ENCODE peak calls at places on chromosome 4, in eight cellular contexts. One of them, this sample, is unnamed.

GRCh38 chr4:113574636-113575103 is 186.9 kb downstream of the CAMK2D start:
- DNase-seq in GM13976: no peak
- DNase-seq in heart left ventricle: no peak
- DNase-seq in psoas muscle: no peak
- DNase-seq in H9: no peak
- DNase-seq in Panc1: no peak
- DNase-seq in cardiac muscle cell: peak
- DNase-seq in breast epithelium: no peak
- DNase-seq in this sample: no peak

GRCh38 chr4:122379239-122379638 is 428 bp downstream of the ADAD1 start:
- DNase-seq in GM13976: no peak
- DNase-seq in heart left ventricle: no peak
- DNase-seq in psoas muscle: peak
- DNase-seq in H9: no peak
- DNase-seq in Panc1: no peak
- DNase-seq in cardiac muscle cell: no peak
- DNase-seq in breast epithelium: no peak
- DNase-seq in this sample: no peak

GRCh38 chr4:67581208-67581857 is 22.8 kb downstream of the STAP1 start:
- DNase-seq in GM13976: peak
- DNase-seq in heart left ventricle: no peak
- DNase-seq in psoas muscle: no peak
- DNase-seq in H9: no peak
- DNase-seq in Panc1: no peak
- DNase-seq in cardiac muscle cell: no peak
- DNase-seq in breast epithelium: no peak
- DNase-seq in this sample: no peak

GRCh38 chr4:78254893-78255292 is 197.8 kb downstream of the FRAS1 start:
- DNase-seq in GM13976: no peak
- DNase-seq in heart left ventricle: no peak
- DNase-seq in psoas muscle: no peak
- DNase-seq in H9: no peak
- DNase-seq in Panc1: no peak
- DNase-seq in cardiac muscle cell: no peak
- DNase-seq in breast epithelium: no peak
- DNase-seq in this sample: no peak

GRCh38 chr4:142497606-142498005 is 348.5 kb downstream of the INPP4B start:
- DNase-seq in GM13976: no peak
- DNase-seq in heart left ventricle: no peak
- DNase-seq in psoas muscle: no peak
- DNase-seq in H9: no peak
- DNase-seq in Panc1: no peak
- DNase-seq in cardiac muscle cell: peak
- DNase-seq in breast epithelium: no peak
- DNase-seq in this sample: no peak

GRCh38 chr4:95183656-95184408 is 364.9 kb downstream of the UNC5C start:
- DNase-seq in GM13976: no peak
- DNase-seq in heart left ventricle: no peak
- DNase-seq in psoas muscle: no peak
- DNase-seq in H9: no peak
- DNase-seq in Panc1: no peak
- DNase-seq in cardiac muscle cell: no peak
- DNase-seq in breast epithelium: no peak
- DNase-seq in this sample: no peak

GRCh38 chr4:188695261-188695660 is 556.0 kb downstream of the TRIML1 start:
- DNase-seq in GM13976: no peak
- DNase-seq in heart left ventricle: no peak
- DNase-seq in psoas muscle: no peak
- DNase-seq in H9: no peak
- DNase-seq in Panc1: no peak
- DNase-seq in cardiac muscle cell: no peak
- DNase-seq in breast epithelium: no peak
- DNase-seq in this sample: no peak

GRCh38 chr4:22906046-22906445 is 213.3 kb downstream of the GBA3 start:
- DNase-seq in GM13976: no peak
- DNase-seq in heart left ventricle: no peak
- DNase-seq in psoas muscle: no peak
- DNase-seq in H9: no peak
- DNase-seq in Panc1: no peak
- DNase-seq in cardiac muscle cell: no peak
- DNase-seq in breast epithelium: no peak
- DNase-seq in this sample: no peak

GRCh38 chr4:2009651-2010233 is 968 bp upstream of the NELFA start:
- DNase-seq in GM13976: peak
- DNase-seq in heart left ventricle: peak
- DNase-seq in psoas muscle: peak
- DNase-seq in H9: peak
- DNase-seq in Panc1: peak
- DNase-seq in cardiac muscle cell: peak
- DNase-seq in breast epithelium: peak
- DNase-seq in this sample: peak

GRCh38 chr4:113064244-113064643 is 14.8 kb downstream of the ANK2 start:
- DNase-seq in GM13976: no peak
- DNase-seq in heart left ventricle: no peak
- DNase-seq in psoas muscle: no peak
- DNase-seq in H9: peak
- DNase-seq in Panc1: no peak
- DNase-seq in cardiac muscle cell: no peak
- DNase-seq in breast epithelium: no peak
- DNase-seq in this sample: no peak

GRCh38 chr4:3640587-3640962 is 108.4 kb upstream of the LRPAP1 start:
- DNase-seq in GM13976: no peak
- DNase-seq in heart left ventricle: no peak
- DNase-seq in psoas muscle: peak
- DNase-seq in H9: no peak
- DNase-seq in Panc1: no peak
- DNase-seq in cardiac muscle cell: no peak
- DNase-seq in breast epithelium: no peak
- DNase-seq in this sample: no peak

GRCh38 chr4:16199132-16199531 is 27.1 kb downstream of the TAPT1 start:
- DNase-seq in GM13976: no peak
- DNase-seq in heart left ventricle: no peak
- DNase-seq in psoas muscle: no peak
- DNase-seq in H9: no peak
- DNase-seq in Panc1: no peak
- DNase-seq in cardiac muscle cell: peak
- DNase-seq in breast epithelium: no peak
- DNase-seq in this sample: no peak
- TF ChIP-seq CTCF in GM13976: no peak
- TF ChIP-seq CTCF in heart left ventricle: peak
- TF ChIP-seq CTCF in psoas muscle: peak
- TF ChIP-seq CTCF in H9: peak
- TF ChIP-seq CTCF in Panc1: peak
- TF ChIP-seq CTCF in cardiac muscle cell: peak
- TF ChIP-seq CTCF in breast epithelium: no peak
- TF ChIP-seq CTCF in this sample: no peak

DNA sequence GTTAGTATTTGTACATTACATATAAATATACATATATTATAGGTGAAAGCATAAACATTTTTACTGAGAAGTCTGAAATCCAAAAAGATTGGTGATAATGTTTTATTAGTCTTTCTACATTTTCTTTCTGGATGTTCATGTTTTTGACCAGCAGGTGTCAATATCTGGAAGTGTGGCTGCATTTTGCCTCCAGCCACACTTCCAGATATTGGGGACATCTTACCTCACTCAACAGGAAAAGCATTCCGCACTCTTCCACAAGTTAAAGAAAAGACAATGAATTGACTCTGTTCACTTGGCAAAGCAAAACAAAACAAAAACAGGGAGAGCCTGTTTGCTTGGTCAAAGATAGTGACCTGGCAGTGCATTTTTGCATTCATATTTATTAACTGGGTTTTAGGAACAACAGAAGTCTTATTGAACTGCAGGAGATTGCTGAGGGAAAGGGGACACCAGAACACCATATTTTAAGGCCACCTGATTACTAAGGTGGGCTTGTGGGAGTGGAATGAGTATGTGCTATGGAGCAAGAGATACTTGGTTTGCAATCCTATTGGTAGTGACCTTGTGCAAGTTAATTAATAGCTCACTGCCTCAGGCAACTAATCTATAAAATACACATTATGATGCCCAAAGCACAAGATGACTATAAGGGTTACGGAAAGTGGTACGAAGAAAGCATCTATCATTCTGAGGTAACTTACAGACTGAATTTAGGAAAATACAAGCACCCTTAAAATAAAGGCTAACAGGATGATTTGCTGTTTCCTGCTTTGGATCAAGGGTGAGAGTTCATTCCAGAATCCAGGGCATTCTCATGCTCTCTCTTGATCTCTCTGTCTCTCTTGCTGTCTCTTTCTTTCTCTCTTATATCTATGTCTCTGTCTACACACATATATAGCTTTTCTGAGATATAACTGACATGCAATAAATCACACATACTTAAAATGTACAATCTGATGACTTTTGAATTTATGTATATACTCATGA is 389.9 kb upstream of the EMCN start:
- DNase-seq in GM13976: no peak
- DNase-seq in heart left ventricle: no peak
- DNase-seq in psoas muscle: no peak
- DNase-seq in H9: no peak
- DNase-seq in Panc1: no peak
- DNase-seq in cardiac muscle cell: peak
- DNase-seq in breast epithelium: peak
- DNase-seq in this sample: no peak
- TF ChIP-seq CTCF in GM13976: no peak
- TF ChIP-seq CTCF in heart left ventricle: peak
- TF ChIP-seq CTCF in psoas muscle: peak
- TF ChIP-seq CTCF in H9: peak
- TF ChIP-seq CTCF in Panc1: peak
- TF ChIP-seq CTCF in cardiac muscle cell: peak
- TF ChIP-seq CTCF in breast epithelium: peak
- TF ChIP-seq CTCF in this sample: no peak

DNA sequence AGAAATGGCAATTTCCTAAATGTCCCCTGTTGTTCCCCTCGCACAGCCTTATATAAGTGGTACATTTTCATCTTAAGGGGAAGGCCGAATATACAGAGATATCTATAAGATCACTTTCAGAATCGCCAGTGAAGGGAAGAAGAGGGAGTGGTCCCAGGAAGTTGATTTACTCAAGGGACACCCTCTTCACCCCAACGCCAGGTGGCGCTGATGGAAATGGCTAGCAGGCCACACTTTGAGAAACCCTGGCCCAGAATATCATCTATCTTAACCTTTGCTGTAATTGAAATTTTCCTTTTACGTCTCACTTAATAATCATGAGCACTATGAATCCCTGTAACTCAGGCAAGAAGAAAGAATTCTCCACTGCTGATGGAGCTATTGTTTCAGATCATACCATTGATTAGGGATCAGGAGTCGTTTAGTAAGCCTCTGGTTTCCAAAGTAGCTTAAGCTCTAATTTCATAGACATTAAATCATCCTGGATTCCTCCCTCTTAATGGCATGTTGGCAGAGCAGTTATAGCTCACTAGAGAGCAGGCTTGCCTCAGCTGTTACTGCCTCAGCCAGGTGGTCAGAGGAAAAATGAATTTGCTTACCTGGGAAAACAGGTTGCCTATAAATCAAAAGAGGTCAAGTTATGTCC is 941.3 kb upstream of the TENM3 start:
- DNase-seq in GM13976: peak
- DNase-seq in heart left ventricle: no peak
- DNase-seq in psoas muscle: peak
- DNase-seq in H9: peak
- DNase-seq in Panc1: peak
- DNase-seq in cardiac muscle cell: peak
- DNase-seq in breast epithelium: no peak
- DNase-seq in this sample: no peak
- TF ChIP-seq CTCF in GM13976: peak
- TF ChIP-seq CTCF in heart left ventricle: peak
- TF ChIP-seq CTCF in psoas muscle: peak
- TF ChIP-seq CTCF in H9: peak
- TF ChIP-seq CTCF in Panc1: peak
- TF ChIP-seq CTCF in cardiac muscle cell: peak
- TF ChIP-seq CTCF in breast epithelium: no peak
- TF ChIP-seq CTCF in this sample: no peak

GRCh38 chr4:163489929-163490328 is 4.6 kb upstream of the TMA16 start:
- DNase-seq in GM13976: no peak
- DNase-seq in heart left ventricle: no peak
- DNase-seq in psoas muscle: no peak
- DNase-seq in H9: no peak
- DNase-seq in Panc1: no peak
- DNase-seq in cardiac muscle cell: no peak
- DNase-seq in breast epithelium: no peak
- DNase-seq in this sample: no peak

GRCh38 chr4:163482197-163482596 is 8.6 kb upstream of the TKTL2 start:
- DNase-seq in GM13976: peak
- DNase-seq in heart left ventricle: no peak
- DNase-seq in psoas muscle: no peak
- DNase-seq in H9: no peak
- DNase-seq in Panc1: no peak
- DNase-seq in cardiac muscle cell: no peak
- DNase-seq in breast epithelium: no peak
- DNase-seq in this sample: no peak

GRCh38 chr4:163484906-163485305 is 9.6 kb upstream of the TMA16 start:
- DNase-seq in GM13976: peak
- DNase-seq in heart left ventricle: no peak
- DNase-seq in psoas muscle: no peak
- DNase-seq in H9: peak
- DNase-seq in Panc1: no peak
- DNase-seq in cardiac muscle cell: peak
- DNase-seq in breast epithelium: no peak
- DNase-seq in this sample: no peak

DNA sequence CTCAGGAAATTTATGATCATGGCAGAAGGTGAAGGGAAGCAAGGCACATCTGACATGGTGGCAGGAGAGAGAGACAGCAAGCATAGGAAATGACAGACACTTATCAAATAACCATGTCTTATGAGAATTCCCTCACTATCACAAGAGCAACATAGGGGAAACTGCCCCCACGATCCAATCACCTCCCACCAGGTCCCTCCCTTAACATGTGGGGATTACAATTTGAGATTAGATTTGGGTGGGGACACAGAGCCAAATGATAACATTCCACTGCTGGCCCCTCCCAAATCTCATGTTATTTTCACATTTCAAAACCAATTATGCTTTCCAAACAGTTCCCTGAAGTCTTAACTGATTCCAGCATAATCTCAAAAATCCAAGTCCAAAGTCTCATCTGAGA is 8.2 kb upstream of the TMA16 start:
- DNase-seq in GM13976: no peak
- DNase-seq in heart left ventricle: no peak
- DNase-seq in psoas muscle: no peak
- DNase-seq in H9: no peak
- DNase-seq in Panc1: no peak
- DNase-seq in cardiac muscle cell: no peak
- DNase-seq in breast epithelium: no peak
- DNase-seq in this sample: no peak
- TF ChIP-seq CTCF in GM13976: no peak
- TF ChIP-seq CTCF in heart left ventricle: no peak
- TF ChIP-seq CTCF in psoas muscle: no peak
- TF ChIP-seq CTCF in H9: no peak
- TF ChIP-seq CTCF in Panc1: no peak
- TF ChIP-seq CTCF in cardiac muscle cell: no peak
- TF ChIP-seq CTCF in breast epithelium: no peak
- TF ChIP-seq CTCF in this sample: no peak

This sample was measured in lung.